ENCODE peak calls at places on chromosomes 11 and 22, in six cellular contexts. T, Z, P, H, L and Q are unnamed samples. For H3K4me1, the result is how much of the 10 kb centered on the place peaks cover.

GRCh38 chr22:24507742-24508141 is 12.6 kb downstream of the UPB1 start:
- DNase-seq in H (no peak), L (no peak), Z (no peak), P (no peak), T (no peak), Q (no peak)

GRCh38 chr11:8863838-8864237 is 47.2 kb upstream of the AKIP1 start:
- DNase-seq in Z (no peak), L (peak), H (no peak), P (no peak), T (no peak), Q (no peak)

GRCh38 chr11:77106321-77106720 is 3.7 kb downstream of the OMP start:
- DNase-seq in Z (no peak), H (no peak), T (no peak), P (no peak), L (no peak), Q (no peak)

GRCh38 chr11:121931121-121931520 is 184.9 kb downstream of the BLID start:
- DNase-seq in L (no peak), Z (no peak), H (no peak), P (no peak), T (no peak), Q (no peak)

GRCh38 chr11:18578975-18579598 is 9.4 kb downstream of the UEVLD start:
- DNase-seq in L (no peak), H (no peak), Z (no peak), P (no peak), T (no peak), Q (no peak)

GRCh38 chr22:45314054-45314721 is 4.5 kb downstream of the FAM118A start:
- DNase-seq in Z (peak), L (no peak), T (no peak), P (no peak), H (no peak), Q (peak)

GRCh38 chr11:72685560-72686480 is 11.6 kb upstream of the PDE2A start:
- DNase-seq in H (peak), Z (peak), L (no peak), P (no peak), T (peak), Q (no peak)

GRCh38 chr11:67345949-67346819 is 7.2 kb downstream of the POLD4 start:
- DNase-seq in Z (peak), T (no peak), P (no peak), L (peak), H (no peak), Q (no peak)

GRCh38 chr11:35845860-35846259 is 98.0 kb upstream of the LDLRAD3 start:
- DNase-seq in L (no peak), Z (no peak), P (no peak), T (no peak), H (no peak), Q (no peak)

GRCh38 chr11:38005597-38005996 is 1407.6 kb upstream of the RAG2 start:
- DNase-seq in L (peak), T (no peak), Z (no peak), H (no peak), P (no peak), Q (no peak)

GRCh38 chr22:23064381-23065068 is 5.8 kb upstream of the GNAZ start:
- DNase-seq in Z (peak), H (no peak), P (no peak), L (no peak), T (peak), Q (no peak)

GRCh38 chr22:47154621-47155081 is 392.2 kb downstream of the TBC1D22A start:
- DNase-seq in T (peak), Z (peak), H (peak), P (no peak), L (no peak), Q (peak)

GRCh38 chr11:9783986-9784385 is 120.1 kb downstream of the SWAP70 start:
- DNase-seq in H (no peak), L (no peak), Z (no peak), T (no peak), P (no peak), Q (no peak)

GRCh38 chr11:132111781-132112380 is 741.5 kb downstream of the NTM start:
- DNase-seq in L (peak), P (no peak), H (no peak), Z (no peak), T (no peak), Q (no peak)

GRCh38 chr11:112795896-112796686 is 165.1 kb upstream of the NCAM1 start:
- DNase-seq in L (no peak), T (peak), H (peak), P (no peak), Z (no peak), Q (no peak)

GRCh38 chr11:111443032-111443431 is 64.0 kb upstream of the POU2AF1 start:
- DNase-seq in L (no peak), T (no peak), P (no peak), Z (no peak), H (no peak), Q (no peak)

GRCh38 chr22:29625090-29625825 is 21.8 kb downstream of the NF2 start:
- DNase-seq in Z (peak), L (peak), H (peak), P (peak), T (no peak), Q (peak)

GRCh38 chr22:48404004-48404403 is 1423.7 kb downstream of the BRD1 start:
- DNase-seq in L (no peak), P (no peak), H (no peak), Z (no peak), T (no peak), Q (no peak)

GRCh38 chr11:117870176-117870952 is 6.1 kb downstream of the FXYD6 start:
- DNase-seq in P (no peak), Z (peak), H (no peak), T (no peak), L (no peak), Q (peak)

GRCh38 chr11:1167751-1168231 is 10.0 kb downstream of the MUC5AC start:
- DNase-seq in P (no peak), H (no peak), L (no peak), T (no peak), Z (peak), Q (no peak)

GRCh38 chr11:66639066-66639813 is 737 bp downstream of the RBM4 start:
- DNase-seq in L (peak), H (peak), T (peak), Z (no peak), P (no peak), Q (peak)

GRCh38 chr22:22942511-22943329 is 55.1 kb downstream of the IGLL5 start:
- DNase-seq in L (peak), T (peak), Z (peak), P (peak), H (peak), Q (peak)

GRCh38 chr11:8209208-8209807 is 40.5 kb upstream of the RIC3 start:
- DNase-seq in L (no peak), H (no peak), P (no peak), T (no peak), Z (no peak), Q (no peak)

GRCh38 chr22:27400811-27401210 is 400.7 kb downstream of the MN1 start:
- DNase-seq in Z (no peak), L (no peak), P (no peak), T (no peak), H (no peak), Q (no peak)

GRCh38 chr22:32623943-32624342 is 149.3 kb downstream of the FBXO7 start:
- DNase-seq in P (peak), T (peak), H (peak), L (no peak), Z (no peak), Q (no peak)

GRCh38 chr11:7969756-7970646 is 4.8 kb upstream of the NLRP10 start:
- DNase-seq in H (no peak), L (no peak), T (no peak), P (no peak), Z (no peak), Q (no peak)

GRCh38 chr11:59556883-59557205 is 45.5 kb downstream of the OR4D9 start:
- DNase-seq in H (no peak), L (peak), T (no peak), P (no peak), Z (peak), Q (no peak)

GRCh38 chr11:114159802-114160588 is 100.5 kb downstream of the ZBTB16 start:
- DNase-seq in T (peak), P (peak), L (peak), Z (peak), H (peak), Q (peak)

GRCh38 chr11:72553748-72554147 is 119.4 kb upstream of the CLPB start:
- DNase-seq in Z (no peak), T (no peak), H (no peak), L (no peak), P (no peak), Q (peak)

GRCh38 chr11:69115586-69116560 is 39.9 kb upstream of the SMIM38 start:
- DNase-seq in Z (no peak), H (peak), P (no peak), T (peak), L (no peak), Q (no peak)

GRCh38 chr11:64868904-64869570 is 9.4 kb downstream of the EHD1 start:
- DNase-seq in Z (no peak), H (no peak), P (no peak), L (peak), T (peak), Q (no peak)

GRCh38 chr11:12512132-12512531 is 134.8 kb downstream of the PARVA start:
- DNase-seq in Z (peak), H (no peak), P (no peak), L (no peak), T (no peak), Q (no peak)

GRCh38 chr22:25942989-25943411 is 201.0 kb downstream of the MYO18B start:
- DNase-seq in H (peak), L (no peak), P (peak), T (peak), Z (peak), Q (peak)

GRCh38 chr22:26547426-26547825 is 35.2 kb upstream of the TFIP11 start:
- DNase-seq in Z (no peak), P (no peak), H (no peak), T (no peak), L (no peak), Q (no peak)

DNA sequence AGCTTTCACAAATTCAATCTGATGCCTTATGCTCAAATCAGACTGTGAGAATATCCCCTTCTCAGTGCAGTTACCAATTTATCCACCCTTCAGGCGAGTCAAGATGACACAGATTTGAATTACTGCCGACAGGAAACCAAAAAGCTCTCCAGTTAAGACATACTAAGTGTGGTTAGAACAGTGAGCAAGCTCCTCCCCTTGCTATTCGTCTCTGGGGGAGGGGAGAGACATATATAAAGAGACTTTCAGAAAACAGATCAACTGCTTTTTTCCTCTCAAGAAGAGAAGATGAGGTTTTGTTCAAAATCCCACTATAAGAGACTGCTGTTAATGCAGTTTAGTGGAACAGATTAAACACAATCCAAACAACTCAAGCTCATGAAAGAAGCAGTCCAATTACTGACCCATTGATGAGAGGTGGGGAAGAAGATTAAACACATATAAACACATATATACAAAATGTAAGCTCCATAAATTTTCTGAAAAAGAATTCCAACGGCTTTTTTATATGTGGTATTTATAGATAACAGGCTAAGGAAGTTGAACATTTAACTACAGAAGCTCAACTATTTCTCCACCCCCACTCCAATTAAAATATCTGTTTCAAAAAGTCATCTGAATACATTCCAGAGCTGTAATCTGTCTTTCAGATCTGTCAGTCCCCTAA is 102.7 kb downstream of the MRTFA start:
- DNase-seq in Z (no peak), T (no peak), L (peak), P (no peak), H (no peak), Q (no peak)
- H3K4me1 ChIP-seq in Z (under half), T (under half), L (under half), P (under half), H (under half), Q (under half)

GRCh38 chr11:85809881-85810280 is 1.1 kb downstream of the SYTL2 start:
- DNase-seq in T (no peak), P (no peak), Z (peak), H (no peak), L (peak), Q (peak)

GRCh38 chr11:85806876-85807275 is 4.1 kb downstream of the SYTL2 start:
- DNase-seq in L (no peak), P (no peak), T (no peak), H (no peak), Z (no peak), Q (no peak)

GRCh38 chr11:85810871-85811611 is at the start of gene SYTL2:
- DNase-seq in T (peak), Z (peak), L (peak), H (peak), P (peak), Q (peak)

GRCh38 chr11:85810521-85810870 is 445 bp downstream of the SYTL2 start:
- DNase-seq in P (no peak), H (no peak), L (no peak), Z (no peak), T (no peak), Q (no peak)

GRCh38 chr11:85809191-85809590 is 1.8 kb downstream of the SYTL2 start:
- DNase-seq in L (no peak), H (no peak), T (no peak), Z (no peak), P (no peak), Q (no peak)
- H3K4me3 ChIP-seq in L (no peak), H (no peak), T (no peak), Z (peak), P (no peak), Q (no peak)

GRCh38 chr11:33713162-33713913 is 12.7 kb upstream of the C11orf91 start:
- DNase-seq in P (no peak), L (no peak), T (no peak), Z (no peak), H (no peak), Q (no peak)

GRCh38 chr11:33718441-33718840 is 17.8 kb downstream of the CD59 start:
- DNase-seq in Z (no peak), P (no peak), H (no peak), L (no peak), T (no peak), Q (no peak)

GRCh38 chr11:33713914-33714398 is 13.3 kb upstream of the C11orf91 start:
- DNase-seq in H (no peak), P (no peak), Z (no peak), L (no peak), T (no peak), Q (no peak)

GRCh38 chr11:33719587-33719986 is 16.6 kb downstream of the CD59 start:
- DNase-seq in P (no peak), H (no peak), L (no peak), Z (no peak), T (no peak), Q (no peak)

GRCh38 chr11:33716236-33716635 is 15.6 kb upstream of the C11orf91 start:
- DNase-seq in T (no peak), Z (peak), P (no peak), H (no peak), L (peak), Q (no peak)
- TF ChIP-seq CTCF in T (peak), Z (peak), P (no peak), H (peak), L (peak), Q (peak)

DNA sequence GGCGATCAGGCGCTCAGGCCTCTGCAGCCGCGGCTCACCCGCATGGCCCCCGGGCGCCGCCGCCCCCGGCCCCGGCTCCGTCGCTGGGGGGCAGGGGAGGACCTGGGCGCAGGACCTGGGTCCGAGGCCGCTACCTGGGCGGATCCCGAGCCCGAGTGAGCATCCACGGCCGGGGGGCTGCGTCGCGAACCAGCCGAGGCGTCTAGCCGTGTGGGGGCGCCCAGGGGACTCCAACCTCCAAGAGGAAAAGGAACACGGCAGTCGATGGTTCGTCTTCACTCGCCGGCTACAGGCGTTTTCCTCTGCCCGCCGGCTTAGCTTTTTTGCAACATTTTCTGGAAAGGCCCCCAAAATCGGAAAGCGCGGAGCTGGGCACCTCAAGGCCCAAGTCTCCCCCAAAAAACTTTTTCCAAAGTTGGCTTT is 698 bp downstream of the PDGFB start:
- DNase-seq in H (peak), P (no peak), Z (no peak), L (no peak), T (no peak), Q (no peak)
- H3K4me1 ChIP-seq in H (under half), P (under half), Z (under half), L (under half), T (under half), Q (under half)

GRCh38 chr11:75428301-75428724 is 4.7 kb downstream of the KLHL35 start:
- DNase-seq in H (peak), L (peak), T (peak), Z (peak), P (peak), Q (peak)
- H3K4me3 ChIP-seq in H (peak), L (no peak), T (no peak), Z (peak), P (peak), Q (peak)